ENCODE peak calls at places on chromosomes 3 and 15, in six cellular contexts. One of them, this sample, is unnamed.

GRCh38 chr3:161149529-161149928 is 44.4 kb upstream of the B3GALNT1 start:
- DNase-seq in NCI-H2107: no peak
- DNase-seq in stimulated activated CD4-positive, alpha-beta T cell treated with anti-CD3 and anti-CD28 coated beads, TNF-alpha, amount 100 ng/mL, for 24 hours: no peak
- DNase-seq in COLO829: no peak
- DNase-seq in spleen: no peak
- DNase-seq in aorta: no peak
- DNase-seq in this sample: no peak

GRCh38 chr3:192188218-192188835 is 539.0 kb downstream of the FGF12 start:
- DNase-seq in NCI-H2107: peak
- DNase-seq in stimulated activated CD4-positive, alpha-beta T cell treated with anti-CD3 and anti-CD28 coated beads, TNF-alpha, amount 100 ng/mL, for 24 hours: peak
- DNase-seq in COLO829: peak
- DNase-seq in spleen: no peak
- DNase-seq in aorta: peak
- DNase-seq in this sample: no peak

GRCh38 chr3:183073839-183074615 is 25.3 kb downstream of the MCCC1 start:
- DNase-seq in NCI-H2107: no peak
- DNase-seq in stimulated activated CD4-positive, alpha-beta T cell treated with anti-CD3 and anti-CD28 coated beads, TNF-alpha, amount 100 ng/mL, for 24 hours: no peak
- DNase-seq in COLO829: peak
- DNase-seq in spleen: no peak
- DNase-seq in aorta: no peak
- DNase-seq in this sample: no peak

GRCh38 chr3:22450785-22451400 is 699.9 kb upstream of the ZNF385D start:
- DNase-seq in NCI-H2107: no peak
- DNase-seq in stimulated activated CD4-positive, alpha-beta T cell treated with anti-CD3 and anti-CD28 coated beads, TNF-alpha, amount 100 ng/mL, for 24 hours: no peak
- DNase-seq in COLO829: no peak
- DNase-seq in spleen: no peak
- DNase-seq in aorta: no peak
- DNase-seq in this sample: no peak

GRCh38 chr3:40073310-40074007 is 236.0 kb upstream of the EIF1B start:
- DNase-seq in NCI-H2107: no peak
- DNase-seq in stimulated activated CD4-positive, alpha-beta T cell treated with anti-CD3 and anti-CD28 coated beads, TNF-alpha, amount 100 ng/mL, for 24 hours: no peak
- DNase-seq in COLO829: no peak
- DNase-seq in spleen: no peak
- DNase-seq in aorta: no peak
- DNase-seq in this sample: no peak

GRCh38 chr3:126127904-126128303 is 44.0 kb upstream of the SLC41A3 start:
- DNase-seq in NCI-H2107: no peak
- DNase-seq in stimulated activated CD4-positive, alpha-beta T cell treated with anti-CD3 and anti-CD28 coated beads, TNF-alpha, amount 100 ng/mL, for 24 hours: no peak
- DNase-seq in COLO829: no peak
- DNase-seq in spleen: peak
- DNase-seq in aorta: peak
- DNase-seq in this sample: no peak

GRCh38 chr15:58357529-58358476 is 74.0 kb upstream of the LIPC start:
- DNase-seq in NCI-H2107: no peak
- DNase-seq in stimulated activated CD4-positive, alpha-beta T cell treated with anti-CD3 and anti-CD28 coated beads, TNF-alpha, amount 100 ng/mL, for 24 hours: peak
- DNase-seq in COLO829: no peak
- DNase-seq in spleen: no peak
- DNase-seq in aorta: no peak
- DNase-seq in this sample: no peak

GRCh38 chr15:95559875-95560394 is 770.6 kb upstream of the NR2F2 start:
- DNase-seq in NCI-H2107: no peak
- DNase-seq in stimulated activated CD4-positive, alpha-beta T cell treated with anti-CD3 and anti-CD28 coated beads, TNF-alpha, amount 100 ng/mL, for 24 hours: no peak
- DNase-seq in COLO829: peak
- DNase-seq in spleen: no peak
- DNase-seq in aorta: no peak
- DNase-seq in this sample: no peak

GRCh38 chr15:67196672-67197363 is 57.6 kb downstream of the AAGAB start:
- DNase-seq in NCI-H2107: no peak
- DNase-seq in stimulated activated CD4-positive, alpha-beta T cell treated with anti-CD3 and anti-CD28 coated beads, TNF-alpha, amount 100 ng/mL, for 24 hours: no peak
- DNase-seq in COLO829: no peak
- DNase-seq in spleen: no peak
- DNase-seq in aorta: no peak
- DNase-seq in this sample: no peak

GRCh38 chr3:190076138-190076537 is 44.6 kb downstream of the P3H2 start:
- DNase-seq in NCI-H2107: no peak
- DNase-seq in stimulated activated CD4-positive, alpha-beta T cell treated with anti-CD3 and anti-CD28 coated beads, TNF-alpha, amount 100 ng/mL, for 24 hours: no peak
- DNase-seq in COLO829: no peak
- DNase-seq in spleen: no peak
- DNase-seq in aorta: no peak
- DNase-seq in this sample: no peak

GRCh38 chr15:75230524-75231371 is 27.4 kb upstream of the GOLGA6C start:
- DNase-seq in NCI-H2107: no peak
- DNase-seq in stimulated activated CD4-positive, alpha-beta T cell treated with anti-CD3 and anti-CD28 coated beads, TNF-alpha, amount 100 ng/mL, for 24 hours: no peak
- DNase-seq in COLO829: no peak
- DNase-seq in spleen: peak
- DNase-seq in aorta: no peak
- DNase-seq in this sample: no peak

GRCh38 chr15:100867476-100867875 is 12.2 kb upstream of the ALDH1A3 start:
- DNase-seq in NCI-H2107: no peak
- DNase-seq in stimulated activated CD4-positive, alpha-beta T cell treated with anti-CD3 and anti-CD28 coated beads, TNF-alpha, amount 100 ng/mL, for 24 hours: no peak
- DNase-seq in COLO829: peak
- DNase-seq in spleen: no peak
- DNase-seq in aorta: no peak
- DNase-seq in this sample: no peak

GRCh38 chr3:77825045-77825827 is 785.3 kb downstream of the ROBO2 start:
- DNase-seq in NCI-H2107: no peak
- DNase-seq in stimulated activated CD4-positive, alpha-beta T cell treated with anti-CD3 and anti-CD28 coated beads, TNF-alpha, amount 100 ng/mL, for 24 hours: no peak
- DNase-seq in COLO829: no peak
- DNase-seq in spleen: peak
- DNase-seq in aorta: no peak
- DNase-seq in this sample: no peak

GRCh38 chr3:183636221-183637105 is 1.0 kb downstream of the KLHL24 start:
- DNase-seq in NCI-H2107: peak
- DNase-seq in stimulated activated CD4-positive, alpha-beta T cell treated with anti-CD3 and anti-CD28 coated beads, TNF-alpha, amount 100 ng/mL, for 24 hours: peak
- DNase-seq in COLO829: peak
- DNase-seq in spleen: peak
- DNase-seq in aorta: peak
- DNase-seq in this sample: peak

GRCh38 chr3:138381413-138381901 is 33.1 kb downstream of the MRAS start:
- DNase-seq in NCI-H2107: no peak
- DNase-seq in stimulated activated CD4-positive, alpha-beta T cell treated with anti-CD3 and anti-CD28 coated beads, TNF-alpha, amount 100 ng/mL, for 24 hours: no peak
- DNase-seq in COLO829: peak
- DNase-seq in spleen: no peak
- DNase-seq in aorta: no peak
- DNase-seq in this sample: peak

GRCh38 chr3:127408684-127409420 is 121.0 kb upstream of the PRR20G start:
- DNase-seq in NCI-H2107: no peak
- DNase-seq in stimulated activated CD4-positive, alpha-beta T cell treated with anti-CD3 and anti-CD28 coated beads, TNF-alpha, amount 100 ng/mL, for 24 hours: no peak
- DNase-seq in COLO829: no peak
- DNase-seq in spleen: peak
- DNase-seq in aorta: no peak
- DNase-seq in this sample: no peak

GRCh38 chr15:90902656-90902995 is 476 bp upstream of the MAN2A2 start:
- DNase-seq in NCI-H2107: no peak
- DNase-seq in stimulated activated CD4-positive, alpha-beta T cell treated with anti-CD3 and anti-CD28 coated beads, TNF-alpha, amount 100 ng/mL, for 24 hours: no peak
- DNase-seq in COLO829: no peak
- DNase-seq in spleen: no peak
- DNase-seq in aorta: no peak
- DNase-seq in this sample: no peak

GRCh38 chr3:178419078-178419477 is 117.2 kb upstream of the KCNMB2 start:
- DNase-seq in NCI-H2107: no peak
- DNase-seq in stimulated activated CD4-positive, alpha-beta T cell treated with anti-CD3 and anti-CD28 coated beads, TNF-alpha, amount 100 ng/mL, for 24 hours: no peak
- DNase-seq in COLO829: no peak
- DNase-seq in spleen: no peak
- DNase-seq in aorta: no peak
- DNase-seq in this sample: no peak

GRCh38 chr3:24259901-24260512 is 234.6 kb downstream of the THRB start:
- DNase-seq in NCI-H2107: no peak
- DNase-seq in stimulated activated CD4-positive, alpha-beta T cell treated with anti-CD3 and anti-CD28 coated beads, TNF-alpha, amount 100 ng/mL, for 24 hours: no peak
- DNase-seq in COLO829: no peak
- DNase-seq in spleen: no peak
- DNase-seq in aorta: peak
- DNase-seq in this sample: no peak

GRCh38 chr3:176149567-176149966 is 1047.7 kb downstream of the TBL1XR1 start:
- DNase-seq in NCI-H2107: no peak
- DNase-seq in stimulated activated CD4-positive, alpha-beta T cell treated with anti-CD3 and anti-CD28 coated beads, TNF-alpha, amount 100 ng/mL, for 24 hours: no peak
- DNase-seq in COLO829: no peak
- DNase-seq in spleen: no peak
- DNase-seq in aorta: no peak
- DNase-seq in this sample: no peak

GRCh38 chr15:81160312-81161214 is 26.5 kb downstream of the CFAP161 start:
- DNase-seq in NCI-H2107: no peak
- DNase-seq in stimulated activated CD4-positive, alpha-beta T cell treated with anti-CD3 and anti-CD28 coated beads, TNF-alpha, amount 100 ng/mL, for 24 hours: no peak
- DNase-seq in COLO829: no peak
- DNase-seq in spleen: no peak
- DNase-seq in aorta: peak
- DNase-seq in this sample: peak

GRCh38 chr3:128970741-128971048 is 23.2 kb downstream of the CFAP92 start:
- DNase-seq in NCI-H2107: no peak
- DNase-seq in stimulated activated CD4-positive, alpha-beta T cell treated with anti-CD3 and anti-CD28 coated beads, TNF-alpha, amount 100 ng/mL, for 24 hours: no peak
- DNase-seq in COLO829: no peak
- DNase-seq in spleen: no peak
- DNase-seq in aorta: no peak
- DNase-seq in this sample: no peak

GRCh38 chr15:85849946-85850345 is 55.2 kb upstream of the KLHL25 start:
- DNase-seq in NCI-H2107: no peak
- DNase-seq in stimulated activated CD4-positive, alpha-beta T cell treated with anti-CD3 and anti-CD28 coated beads, TNF-alpha, amount 100 ng/mL, for 24 hours: no peak
- DNase-seq in COLO829: no peak
- DNase-seq in spleen: no peak
- DNase-seq in aorta: no peak
- DNase-seq in this sample: no peak

GRCh38 chr3:25153561-25153960 is 274.5 kb upstream of the RARB start:
- DNase-seq in NCI-H2107: no peak
- DNase-seq in stimulated activated CD4-positive, alpha-beta T cell treated with anti-CD3 and anti-CD28 coated beads, TNF-alpha, amount 100 ng/mL, for 24 hours: no peak
- DNase-seq in COLO829: no peak
- DNase-seq in spleen: no peak
- DNase-seq in aorta: no peak
- DNase-seq in this sample: no peak

GRCh38 chr15:84721381-84721780 is 5.4 kb upstream of the SEC11A start:
- DNase-seq in NCI-H2107: no peak
- DNase-seq in stimulated activated CD4-positive, alpha-beta T cell treated with anti-CD3 and anti-CD28 coated beads, TNF-alpha, amount 100 ng/mL, for 24 hours: no peak
- DNase-seq in COLO829: no peak
- DNase-seq in spleen: no peak
- DNase-seq in aorta: no peak
- DNase-seq in this sample: no peak

GRCh38 chr3:113736548-113737089 is 9.4 kb downstream of the NAA50 start:
- DNase-seq in NCI-H2107: peak
- DNase-seq in stimulated activated CD4-positive, alpha-beta T cell treated with anti-CD3 and anti-CD28 coated beads, TNF-alpha, amount 100 ng/mL, for 24 hours: no peak
- DNase-seq in COLO829: peak
- DNase-seq in spleen: no peak
- DNase-seq in aorta: no peak
- DNase-seq in this sample: peak

GRCh38 chr3:132210476-132211346 is 106.5 kb upstream of the ACP3 start:
- DNase-seq in NCI-H2107: peak
- DNase-seq in stimulated activated CD4-positive, alpha-beta T cell treated with anti-CD3 and anti-CD28 coated beads, TNF-alpha, amount 100 ng/mL, for 24 hours: no peak
- DNase-seq in COLO829: no peak
- DNase-seq in spleen: no peak
- DNase-seq in aorta: no peak
- DNase-seq in this sample: no peak

GRCh38 chr3:170978335-170978745 is 48.2 kb downstream of the SLC2A2 start:
- DNase-seq in NCI-H2107: no peak
- DNase-seq in stimulated activated CD4-positive, alpha-beta T cell treated with anti-CD3 and anti-CD28 coated beads, TNF-alpha, amount 100 ng/mL, for 24 hours: no peak
- DNase-seq in COLO829: peak
- DNase-seq in spleen: no peak
- DNase-seq in aorta: no peak
- DNase-seq in this sample: no peak

This sample was measured in DMS79.